ENCODE peak calls at places on chromosome 2, in ten cellular contexts. One of them, this sample, is unnamed.

GRCh38 chr2:101311390-101312019 is 3.0 kb upstream of the RNF149 start:
- DNase-seq in tibial nerve: no peak
- DNase-seq in tibial artery: no peak
- DNase-seq in NCI-H2171 treated with DMSO at 0.1 percent for 48 hours: no peak
- DNase-seq in amygdala: no peak
- DNase-seq in iPS-NIHi11: no peak
- DNase-seq in stimulated activated CD4-positive, alpha-beta T cell treated with anti-CD3 and anti-CD28 coated beads, Interleukin-4, amount 100 ng/mL, for 4 hours: no peak
- DNase-seq in BJ: no peak
- DNase-seq in cerebellar cortex: no peak
- DNase-seq in SK-MEL-5: no peak
- DNase-seq in this sample: no peak

GRCh38 chr2:105744909-105745853 is at the start of gene NCK2:
- DNase-seq in tibial nerve: no peak
- DNase-seq in tibial artery: no peak
- DNase-seq in NCI-H2171 treated with DMSO at 0.1 percent for 48 hours: peak; percentile 22
- DNase-seq in amygdala: no peak
- DNase-seq in iPS-NIHi11: peak; percentile 64
- DNase-seq in stimulated activated CD4-positive, alpha-beta T cell treated with anti-CD3 and anti-CD28 coated beads, Interleukin-4, amount 100 ng/mL, for 4 hours: no peak
- DNase-seq in BJ: no peak
- DNase-seq in cerebellar cortex: peak; percentile 46
- DNase-seq in SK-MEL-5: no peak
- DNase-seq in this sample: peak; percentile 52

GRCh38 chr2:237482485-237482884 is 4.6 kb upstream of the MLPH start:
- DNase-seq in tibial nerve: peak; percentile 87
- DNase-seq in tibial artery: peak; percentile 88
- DNase-seq in NCI-H2171 treated with DMSO at 0.1 percent for 48 hours: no peak
- DNase-seq in amygdala: peak; percentile 9
- DNase-seq in iPS-NIHi11: no peak
- DNase-seq in stimulated activated CD4-positive, alpha-beta T cell treated with anti-CD3 and anti-CD28 coated beads, Interleukin-4, amount 100 ng/mL, for 4 hours: no peak
- DNase-seq in BJ: no peak
- DNase-seq in cerebellar cortex: no peak
- DNase-seq in SK-MEL-5: peak; percentile 97
- DNase-seq in this sample: peak; percentile 94

GRCh38 chr2:104378853-104379374 is 475.0 kb upstream of the POU3F3 start:
- DNase-seq in tibial nerve: no peak
- DNase-seq in tibial artery: no peak
- DNase-seq in NCI-H2171 treated with DMSO at 0.1 percent for 48 hours: no peak
- DNase-seq in amygdala: peak; percentile 53
- DNase-seq in iPS-NIHi11: peak; percentile 73
- DNase-seq in stimulated activated CD4-positive, alpha-beta T cell treated with anti-CD3 and anti-CD28 coated beads, Interleukin-4, amount 100 ng/mL, for 4 hours: no peak
- DNase-seq in BJ: no peak
- DNase-seq in cerebellar cortex: peak; percentile 80
- DNase-seq in SK-MEL-5: peak; percentile 47
- DNase-seq in this sample: no peak

GRCh38 chr2:28702887-28703286 is 48.7 kb upstream of the PPP1CB start:
- DNase-seq in tibial nerve: no peak
- DNase-seq in tibial artery: no peak
- DNase-seq in NCI-H2171 treated with DMSO at 0.1 percent for 48 hours: no peak
- DNase-seq in amygdala: no peak
- DNase-seq in iPS-NIHi11: no peak
- DNase-seq in stimulated activated CD4-positive, alpha-beta T cell treated with anti-CD3 and anti-CD28 coated beads, Interleukin-4, amount 100 ng/mL, for 4 hours: no peak
- DNase-seq in BJ: no peak
- DNase-seq in cerebellar cortex: no peak
- DNase-seq in SK-MEL-5: no peak
- DNase-seq in this sample: no peak

GRCh38 chr2:71897145-71897495 is 250.5 kb downstream of the CYP26B1 start:
- DNase-seq in tibial nerve: no peak
- DNase-seq in tibial artery: no peak
- DNase-seq in NCI-H2171 treated with DMSO at 0.1 percent for 48 hours: no peak
- DNase-seq in amygdala: no peak
- DNase-seq in iPS-NIHi11: no peak
- DNase-seq in stimulated activated CD4-positive, alpha-beta T cell treated with anti-CD3 and anti-CD28 coated beads, Interleukin-4, amount 100 ng/mL, for 4 hours: no peak
- DNase-seq in BJ: no peak
- DNase-seq in cerebellar cortex: peak; percentile 96
- DNase-seq in SK-MEL-5: no peak
- DNase-seq in this sample: no peak

GRCh38 chr2:205725059-205725458 is 42.8 kb downstream of the NRP2 start:
- DNase-seq in tibial nerve: no peak
- DNase-seq in tibial artery: no peak
- DNase-seq in NCI-H2171 treated with DMSO at 0.1 percent for 48 hours: no peak
- DNase-seq in amygdala: no peak
- DNase-seq in iPS-NIHi11: no peak
- DNase-seq in stimulated activated CD4-positive, alpha-beta T cell treated with anti-CD3 and anti-CD28 coated beads, Interleukin-4, amount 100 ng/mL, for 4 hours: no peak
- DNase-seq in BJ: no peak
- DNase-seq in cerebellar cortex: no peak
- DNase-seq in SK-MEL-5: no peak
- DNase-seq in this sample: no peak

GRCh38 chr2:101887328-101887727 is 104.4 kb upstream of the IL1R2 start:
- DNase-seq in tibial nerve: no peak
- DNase-seq in tibial artery: no peak
- DNase-seq in NCI-H2171 treated with DMSO at 0.1 percent for 48 hours: no peak
- DNase-seq in amygdala: no peak
- DNase-seq in iPS-NIHi11: no peak
- DNase-seq in stimulated activated CD4-positive, alpha-beta T cell treated with anti-CD3 and anti-CD28 coated beads, Interleukin-4, amount 100 ng/mL, for 4 hours: no peak
- DNase-seq in BJ: no peak
- DNase-seq in cerebellar cortex: no peak
- DNase-seq in SK-MEL-5: no peak
- DNase-seq in this sample: no peak

This sample was measured in right lobe of liver.